ENCODE peak calls at places on chromosomes 6 and 20, in six cellular contexts. One of them, this sample, is unnamed.

GRCh38 chr6:154276810-154277577 is 79.6 kb downstream of the IPCEF1 start:
- DNase-seq in hepatocyte: peak; percentile 56
- DNase-seq in mesenchymal stem cell: peak; percentile 39
- DNase-seq in H1: no peak
- DNase-seq in trophoblast cell: peak; percentile 75
- DNase-seq in mammary epithelial cell: no peak
- DNase-seq in this sample: peak; percentile 33

GRCh38 chr6:130994319-130995097 is 68.5 kb downstream of the EPB41L2 start:
- DNase-seq in H1: no peak
- DNase-seq in trophoblast cell: no peak
- DNase-seq in mesenchymal stem cell: no peak
- DNase-seq in mammary epithelial cell: no peak
- DNase-seq in hepatocyte: no peak
- DNase-seq in this sample: no peak

GRCh38 chr20:49698477-49698876 is 15.2 kb downstream of the B4GALT5 start:
- DNase-seq in mesenchymal stem cell: no peak
- DNase-seq in H1: no peak
- DNase-seq in mammary epithelial cell: no peak
- DNase-seq in hepatocyte: no peak
- DNase-seq in trophoblast cell: no peak
- DNase-seq in this sample: no peak

GRCh38 chr6:43978473-43979360 is 148.5 kb downstream of the MRPL14 start:
- DNase-seq in H1: no peak
- DNase-seq in hepatocyte: no peak
- DNase-seq in trophoblast cell: peak; percentile 52
- DNase-seq in mammary epithelial cell: no peak
- DNase-seq in mesenchymal stem cell: no peak
- DNase-seq in this sample: no peak

GRCh38 chr6:21749754-21750153 is 156.2 kb downstream of the SOX4 start:
- DNase-seq in mesenchymal stem cell: no peak
- DNase-seq in hepatocyte: no peak
- DNase-seq in mammary epithelial cell: no peak
- DNase-seq in trophoblast cell: no peak
- DNase-seq in H1: no peak
- DNase-seq in this sample: peak; percentile 82

GRCh38 chr20:6533321-6533720 is 234.2 kb upstream of the BMP2 start:
- DNase-seq in mammary epithelial cell: no peak
- DNase-seq in H1: no peak
- DNase-seq in trophoblast cell: no peak
- DNase-seq in hepatocyte: peak; percentile 5
- DNase-seq in mesenchymal stem cell: peak; percentile 87
- DNase-seq in this sample: peak; percentile 38

GRCh38 chr6:136962661-136963060 is 40.6 kb downstream of the SLC35D3 start:
- DNase-seq in mesenchymal stem cell: peak; percentile 4
- DNase-seq in mammary epithelial cell: no peak
- DNase-seq in H1: no peak
- DNase-seq in trophoblast cell: peak; percentile 26
- DNase-seq in hepatocyte: no peak
- DNase-seq in this sample: peak; percentile 35

GRCh38 chr6:35691027-35691824 is 2.5 kb upstream of the FKBP5 start:
- DNase-seq in trophoblast cell: peak; percentile 24
- DNase-seq in mammary epithelial cell: peak; percentile 35
- DNase-seq in mesenchymal stem cell: peak; percentile 73
- DNase-seq in H1: no peak
- DNase-seq in hepatocyte: peak; percentile 68
- DNase-seq in this sample: no peak

GRCh38 chr6:140490086-140490485 is 1115.6 kb upstream of the CITED2 start:
- DNase-seq in mammary epithelial cell: peak; percentile 5
- DNase-seq in H1: no peak
- DNase-seq in mesenchymal stem cell: no peak
- DNase-seq in trophoblast cell: no peak
- DNase-seq in hepatocyte: no peak
- DNase-seq in this sample: no peak

GRCh38 chr6:167912494-167912893 is 85.0 kb upstream of the KIF25 start:
- DNase-seq in trophoblast cell: no peak
- DNase-seq in mesenchymal stem cell: no peak
- DNase-seq in H1: no peak
- DNase-seq in hepatocyte: no peak
- DNase-seq in mammary epithelial cell: no peak
- DNase-seq in this sample: no peak

GRCh38 chr6:114576330-114576729 is 233.5 kb upstream of the HS3ST5 start:
- DNase-seq in mesenchymal stem cell: no peak
- DNase-seq in H1: no peak
- DNase-seq in trophoblast cell: no peak
- DNase-seq in mammary epithelial cell: no peak
- DNase-seq in hepatocyte: no peak
- DNase-seq in this sample: no peak

GRCh38 chr6:160750276-160750689 is 48.2 kb downstream of the PLG start:
- DNase-seq in mesenchymal stem cell: no peak
- DNase-seq in hepatocyte: peak; percentile 39
- DNase-seq in trophoblast cell: peak; percentile 6
- DNase-seq in mammary epithelial cell: peak; percentile 25
- DNase-seq in H1: peak; percentile 38
- DNase-seq in this sample: peak; percentile 64

GRCh38 chr6:36296240-36296639 is 26.4 kb downstream of the PNPLA1 start:
- DNase-seq in H1: no peak
- DNase-seq in mammary epithelial cell: no peak
- DNase-seq in trophoblast cell: peak; percentile 73
- DNase-seq in hepatocyte: no peak
- DNase-seq in mesenchymal stem cell: no peak
- DNase-seq in this sample: no peak

GRCh38 chr6:61940919-61941318 is 345.1 kb downstream of the KHDRBS2 start:
- DNase-seq in hepatocyte: no peak
- DNase-seq in trophoblast cell: no peak
- DNase-seq in H1: no peak
- DNase-seq in mesenchymal stem cell: no peak
- DNase-seq in mammary epithelial cell: no peak
- DNase-seq in this sample: no peak

GRCh38 chr6:130307752-130308361 is 58.0 kb upstream of the TMEM200A start:
- DNase-seq in trophoblast cell: no peak
- DNase-seq in mesenchymal stem cell: peak; percentile 67
- DNase-seq in hepatocyte: peak; percentile 23
- DNase-seq in H1: no peak
- DNase-seq in mammary epithelial cell: peak; percentile 80
- DNase-seq in this sample: no peak

GRCh38 chr6:151087861-151088598 is 151.7 kb upstream of the AKAP12 start:
- DNase-seq in H1: no peak
- DNase-seq in mesenchymal stem cell: peak; percentile 83
- DNase-seq in trophoblast cell: peak; percentile 16
- DNase-seq in hepatocyte: no peak
- DNase-seq in mammary epithelial cell: no peak
- DNase-seq in this sample: no peak

GRCh38 chr6:53795254-53795701 is 473 bp downstream of the LRRC1 start:
- DNase-seq in mesenchymal stem cell: peak; percentile 26
- DNase-seq in mammary epithelial cell: peak; percentile 53
- DNase-seq in hepatocyte: no peak
- DNase-seq in H1: no peak
- DNase-seq in trophoblast cell: peak; percentile 54
- DNase-seq in this sample: no peak

GRCh38 chr6:111666812-111667211 is 61.1 kb upstream of the TRAF3IP2 start:
- DNase-seq in mesenchymal stem cell: no peak
- DNase-seq in H1: no peak
- DNase-seq in mammary epithelial cell: no peak
- DNase-seq in trophoblast cell: no peak
- DNase-seq in hepatocyte: no peak
- DNase-seq in this sample: no peak

GRCh38 chr20:34850969-34851368 is 21.7 kb downstream of the GGT7 start:
- DNase-seq in mammary epithelial cell: no peak
- DNase-seq in trophoblast cell: peak; percentile 7
- DNase-seq in H1: no peak
- DNase-seq in mesenchymal stem cell: no peak
- DNase-seq in hepatocyte: no peak
- DNase-seq in this sample: no peak

GRCh38 chr6:1175877-1176276 is 136.0 kb upstream of the FOXQ1 start:
- DNase-seq in H1: no peak
- DNase-seq in hepatocyte: no peak
- DNase-seq in mesenchymal stem cell: no peak
- DNase-seq in trophoblast cell: no peak
- DNase-seq in mammary epithelial cell: peak; percentile 48
- DNase-seq in this sample: no peak

DNA sequence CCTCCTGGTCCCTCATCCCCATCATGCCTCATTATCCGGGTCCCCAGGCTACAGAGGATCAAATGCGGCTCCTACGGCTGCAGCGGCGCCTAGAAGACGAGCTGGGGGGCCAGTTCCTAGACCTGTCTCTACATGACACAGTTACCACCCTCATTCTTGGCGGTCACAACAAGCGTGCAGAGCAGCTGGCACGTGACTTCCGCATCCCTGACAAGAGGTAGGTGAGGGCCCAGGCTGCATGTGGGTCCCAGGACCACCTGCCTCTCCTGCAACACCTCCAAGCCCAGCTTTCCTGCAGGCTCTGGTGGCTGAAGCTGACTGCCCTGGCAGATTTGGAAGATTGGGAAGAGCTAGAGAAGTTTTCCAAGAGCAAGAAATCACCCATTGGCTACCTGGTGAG is 8.2 kb upstream of the PTPRA start:
- DNase-seq in H1: no peak
- DNase-seq in hepatocyte: no peak
- DNase-seq in mammary epithelial cell: no peak
- DNase-seq in mesenchymal stem cell: no peak
- DNase-seq in trophoblast cell: no peak
- DNase-seq in this sample: no peak
- H3K36me3 ChIP-seq in H1: no peaks in the 10 kb centered on the region
- H3K36me3 ChIP-seq in hepatocyte: no peaks in the 10 kb centered on the region
- H3K36me3 ChIP-seq in mammary epithelial cell: no peaks in the 10 kb centered on the region
- H3K36me3 ChIP-seq in mesenchymal stem cell: peaks cover 69% of the 10 kb centered on the region
- H3K36me3 ChIP-seq in trophoblast cell: peaks cover 39% of the 10 kb centered on the region
- H3K36me3 ChIP-seq in this sample: no peaks in the 10 kb centered on the region

GRCh38 chr20:38703526-38703925 is 20.8 kb upstream of the SLC32A1 start:
- DNase-seq in trophoblast cell: no peak
- DNase-seq in H1: no peak
- DNase-seq in hepatocyte: no peak
- DNase-seq in mammary epithelial cell: no peak
- DNase-seq in mesenchymal stem cell: no peak
- DNase-seq in this sample: no peak

GRCh38 chr20:38698541-38698940 is 25.7 kb upstream of the SLC32A1 start:
- DNase-seq in mammary epithelial cell: no peak
- DNase-seq in H1: no peak
- DNase-seq in trophoblast cell: no peak
- DNase-seq in hepatocyte: no peak
- DNase-seq in mesenchymal stem cell: no peak
- DNase-seq in this sample: no peak

GRCh38 chr20:38700926-38701325 is 23.4 kb upstream of the SLC32A1 start:
- DNase-seq in mesenchymal stem cell: no peak
- DNase-seq in H1: no peak
- DNase-seq in hepatocyte: no peak
- DNase-seq in mammary epithelial cell: no peak
- DNase-seq in trophoblast cell: no peak
- DNase-seq in this sample: no peak

GRCh38 chr20:38697306-38697705 is 27.0 kb upstream of the SLC32A1 start:
- DNase-seq in hepatocyte: no peak
- DNase-seq in mammary epithelial cell: no peak
- DNase-seq in trophoblast cell: no peak
- DNase-seq in mesenchymal stem cell: no peak
- DNase-seq in H1: no peak
- DNase-seq in this sample: no peak

GRCh38 chr20:38700146-38700545 is 24.1 kb upstream of the SLC32A1 start:
- DNase-seq in H1: no peak
- DNase-seq in hepatocyte: no peak
- DNase-seq in trophoblast cell: no peak
- DNase-seq in mammary epithelial cell: no peak
- DNase-seq in mesenchymal stem cell: no peak
- DNase-seq in this sample: no peak
- H3K4me2 ChIP-seq in H1: no peak overlapping the region
- H3K4me2 ChIP-seq in hepatocyte: no peak overlapping the region
- H3K4me2 ChIP-seq in trophoblast cell: no peak overlapping the region
- H3K4me2 ChIP-seq in mammary epithelial cell: no peak overlapping the region
- H3K4me2 ChIP-seq in mesenchymal stem cell: no peak overlapping the region
- H3K4me2 ChIP-seq in this sample: peak overlapping the region; percentile 38

GRCh38 chr6:42100029-42100901 is 42.2 kb downstream of the C6orf132 start:
- DNase-seq in H1: no peak
- DNase-seq in hepatocyte: peak; percentile 65
- DNase-seq in trophoblast cell: no peak
- DNase-seq in mammary epithelial cell: peak; percentile 82
- DNase-seq in mesenchymal stem cell: peak; percentile 95
- DNase-seq in this sample: no peak
- H2AFZ ChIP-seq in H1: no peak overlapping the region
- H2AFZ ChIP-seq in hepatocyte: no peak overlapping the region
- H2AFZ ChIP-seq in trophoblast cell: no peak overlapping the region
- H2AFZ ChIP-seq in mammary epithelial cell: peak overlapping the region; percentile 59
- H2AFZ ChIP-seq in mesenchymal stem cell: peak overlapping the region; percentile 73
- H2AFZ ChIP-seq in this sample: no peak overlapping the region

GRCh38 chr20:32846852-32847251 is 11.9 kb upstream of the EFCAB8 start:
- DNase-seq in trophoblast cell: no peak
- DNase-seq in hepatocyte: no peak
- DNase-seq in H1: no peak
- DNase-seq in mammary epithelial cell: no peak
- DNase-seq in mesenchymal stem cell: no peak
- DNase-seq in this sample: no peak
- H3K36me3 ChIP-seq in trophoblast cell: peaks cover 38% of the 10 kb centered on the region
- H3K36me3 ChIP-seq in hepatocyte: no peaks in the 10 kb centered on the region
- H3K36me3 ChIP-seq in H1: peaks cover 27% of the 10 kb centered on the region
- H3K36me3 ChIP-seq in mammary epithelial cell: peaks cover 11% of the 10 kb centered on the region
- H3K36me3 ChIP-seq in mesenchymal stem cell: peaks cover 26% of the 10 kb centered on the region
- H3K36me3 ChIP-seq in this sample: peaks cover 4% of the 10 kb centered on the region

GRCh38 chr20:16111132-16111852 is 462.0 kb downstream of the KIF16B start:
- DNase-seq in mammary epithelial cell: no peak
- DNase-seq in trophoblast cell: no peak
- DNase-seq in H1: no peak
- DNase-seq in hepatocyte: no peak
- DNase-seq in mesenchymal stem cell: no peak
- DNase-seq in this sample: peak; percentile 8
- H3K4me2 ChIP-seq in mammary epithelial cell: no peak overlapping the region
- H3K4me2 ChIP-seq in trophoblast cell: no peak overlapping the region
- H3K4me2 ChIP-seq in H1: no peak overlapping the region
- H3K4me2 ChIP-seq in hepatocyte: no peak overlapping the region
- H3K4me2 ChIP-seq in mesenchymal stem cell: no peak overlapping the region
- H3K4me2 ChIP-seq in this sample: no peak overlapping the region

GRCh38 chr6:70166088-70166958 is 136.6 kb downstream of the COL9A1 start:
- DNase-seq in H1: peak; percentile 17
- DNase-seq in mesenchymal stem cell: peak; percentile 59
- DNase-seq in trophoblast cell: peak; percentile 39
- DNase-seq in hepatocyte: peak; percentile 79
- DNase-seq in mammary epithelial cell: peak; percentile 29
- DNase-seq in this sample: peak; percentile 77

GRCh38 chr6:70162972-70163371 is 139.9 kb downstream of the COL9A1 start:
- DNase-seq in mammary epithelial cell: no peak
- DNase-seq in trophoblast cell: no peak
- DNase-seq in H1: no peak
- DNase-seq in mesenchymal stem cell: no peak
- DNase-seq in hepatocyte: no peak
- DNase-seq in this sample: no peak

GRCh38 chr6:70163795-70164194 is 139.1 kb downstream of the COL9A1 start:
- DNase-seq in mesenchymal stem cell: no peak
- DNase-seq in hepatocyte: no peak
- DNase-seq in mammary epithelial cell: no peak
- DNase-seq in trophoblast cell: no peak
- DNase-seq in H1: no peak
- DNase-seq in this sample: no peak

DNA sequence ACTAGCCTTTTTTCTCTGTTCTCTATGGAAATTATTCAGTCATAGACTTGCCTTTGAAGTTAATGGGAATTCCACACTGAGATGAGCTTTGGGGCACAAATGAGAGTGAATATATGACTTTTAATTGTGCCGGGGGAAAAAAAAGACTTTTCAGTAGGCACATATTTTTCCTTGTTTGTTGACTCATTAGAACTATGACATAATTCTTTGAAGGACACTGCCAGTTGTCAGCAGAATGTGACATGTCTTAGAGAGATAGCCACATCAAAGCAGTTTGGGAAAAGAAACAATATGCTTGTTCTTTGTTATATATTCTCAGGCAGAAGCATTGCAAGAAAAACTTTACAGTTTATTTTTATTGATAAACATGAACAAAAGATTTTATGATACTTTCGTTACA is 138.3 kb downstream of the COL9A1 start:
- DNase-seq in H1: no peak
- DNase-seq in mammary epithelial cell: no peak
- DNase-seq in hepatocyte: no peak
- DNase-seq in trophoblast cell: peak; percentile 1
- DNase-seq in mesenchymal stem cell: no peak
- DNase-seq in this sample: no peak
- H2AFZ ChIP-seq in H1: no peak overlapping the region
- H2AFZ ChIP-seq in mammary epithelial cell: no peak overlapping the region
- H2AFZ ChIP-seq in hepatocyte: no peak overlapping the region
- H2AFZ ChIP-seq in trophoblast cell: no peak overlapping the region
- H2AFZ ChIP-seq in mesenchymal stem cell: no peak overlapping the region
- H2AFZ ChIP-seq in this sample: no peak overlapping the region

This sample was measured in neural progenitor cell.